ENCODE peak calls at places on chromosomes 3 and 15, in five cellular contexts. N, K, H, J and C are unnamed samples.

GRCh38 chr3:37712918-37713819 is 148.5 kb upstream of the CTDSPL start:
- DNase-seq in N (no peak), K (peak), H (no peak), J (no peak), C (no peak)

GRCh38 chr3:12107071-12107713 is 51.5 kb downstream of the TIMP4 start:
- DNase-seq in N (no peak), K (no peak), H (no peak), J (no peak), C (no peak)

GRCh38 chr15:62208367-62208766 is 43.3 kb upstream of the C2CD4B start:
- DNase-seq in N (no peak), K (no peak), H (no peak), J (no peak), C (no peak)

GRCh38 chr3:171526146-171526545 is 65.9 kb upstream of the TNIK start:
- DNase-seq in N (no peak), K (peak), H (no peak), J (no peak), C (no peak)

GRCh38 chr15:63947228-63947627 is 99.1 kb downstream of the DAPK2 start:
- DNase-seq in N (no peak), K (no peak), H (no peak), J (no peak), C (no peak)

GRCh38 chr3:7684193-7684592 is 817.4 kb upstream of the LMCD1 start:
- DNase-seq in N (no peak), K (no peak), H (no peak), J (no peak), C (no peak)

GRCh38 chr15:35289029-35289617 is 204.0 kb upstream of the NANOGP8 start:
- DNase-seq in N (peak), K (peak), H (no peak), J (no peak), C (peak)

GRCh38 chr3:38966956-38967795 is 84.6 kb downstream of the SCN11A start:
- DNase-seq in N (no peak), K (no peak), H (no peak), J (no peak), C (no peak)

GRCh38 chr3:108538083-108538482 is 27.7 kb upstream of the MYH15 start:
- DNase-seq in N (no peak), K (no peak), H (no peak), J (no peak), C (no peak)

GRCh38 chr3:124401841-124402240 is 328.4 kb upstream of the UMPS start:
- DNase-seq in N (no peak), K (peak), H (no peak), J (no peak), C (no peak)

GRCh38 chr3:148309390-148310035 is 388.2 kb upstream of the AGTR1 start:
- DNase-seq in N (peak), K (peak), H (no peak), J (no peak), C (peak)

GRCh38 chr3:39814007-39814406 is 4.6 kb downstream of the MYRIP start:
- DNase-seq in N (no peak), K (peak), H (no peak), J (no peak), C (no peak)

GRCh38 chr15:89645680-89646079 is 9.6 kb downstream of the KIF7 start:
- DNase-seq in N (no peak), K (no peak), H (no peak), J (no peak), C (no peak)

GRCh38 chr3:15325228-15325627 is 7.2 kb downstream of the SH3BP5 start:
- DNase-seq in N (no peak), K (peak), H (no peak), J (no peak), C (peak)

GRCh38 chr3:94311651-94312050 is 248.8 kb downstream of the NSUN3 start:
- DNase-seq in N (no peak), K (no peak), H (no peak), J (no peak), C (no peak)

GRCh38 chr15:56608140-56608778 is 125.0 kb downstream of the ZNF280D start:
- DNase-seq in N (no peak), K (peak), H (no peak), J (no peak), C (no peak)

GRCh38 chr15:84034831-84035753 is 200.5 kb upstream of the GOLGA6L4 start:
- DNase-seq in N (peak), K (peak), H (no peak), J (no peak), C (no peak)

GRCh38 chr3:112686360-112686759 is 45.4 kb upstream of the CCDC80 start:
- DNase-seq in N (no peak), K (no peak), H (no peak), J (no peak), C (no peak)

GRCh38 chr3:128395500-128396125 is 71.1 kb downstream of the DNAJB8 start:
- DNase-seq in N (no peak), K (peak), H (no peak), J (peak), C (peak)

GRCh38 chr3:128495435-128495970 is 2.5 kb upstream of the GATA2 start:
- DNase-seq in N (no peak), K (no peak), H (no peak), J (no peak), C (peak)

GRCh38 chr3:87198774-87199173 is 28.3 kb upstream of the CHMP2B start:
- DNase-seq in N (no peak), K (no peak), H (no peak), J (no peak), C (no peak)

GRCh38 chr3:52788890-52789745 is 5.5 kb upstream of the ITIH3 start:
- DNase-seq in N (no peak), K (no peak), H (no peak), J (no peak), C (no peak)

GRCh38 chr3:172138792-172139507 is 99.6 kb downstream of the FNDC3B start:
- DNase-seq in N (no peak), K (peak), H (no peak), J (peak), C (peak)

GRCh38 chr3:3639078-3639477 is 160.2 kb upstream of the LRRN1 start:
- DNase-seq in N (no peak), K (no peak), H (no peak), J (no peak), C (no peak)

GRCh38 chr3:151864423-151865101 is 8.9 kb upstream of the SUCNR1 start:
- DNase-seq in N (no peak), K (peak), H (no peak), J (no peak), C (no peak)

GRCh38 chr3:68206524-68207117 is 552.2 kb upstream of the SUCLG2 start:
- DNase-seq in N (peak), K (no peak), H (no peak), J (no peak), C (no peak)

GRCh38 chr3:27289769-27290413 is 79.3 kb downstream of the NEK10 start:
- DNase-seq in N (no peak), K (peak), H (no peak), J (no peak), C (no peak)

GRCh38 chr3:73513260-73513659 is 111.5 kb downstream of the PDZRN3 start:
- DNase-seq in N (no peak), K (no peak), H (no peak), J (no peak), C (no peak)

GRCh38 chr15:72902245-72902928 is 118.8 kb upstream of the ADPGK start:
- DNase-seq in N (no peak), K (peak), H (peak), J (peak), C (no peak)

GRCh38 chr15:89452330-89452836 is 44.0 kb downstream of the RHCG start:
- DNase-seq in N (no peak), K (no peak), H (no peak), J (no peak), C (no peak)

GRCh38 chr15:25838871-25839195 is 24.3 kb downstream of the ATP10A start:
- DNase-seq in N (no peak), K (no peak), H (no peak), J (no peak), C (no peak)

GRCh38 chr3:187639912-187640822 is 30.0 kb downstream of the SST start:
- DNase-seq in N (no peak), K (no peak), H (no peak), J (no peak), C (no peak)

GRCh38 chr3:38542401-38543298 is 46.5 kb downstream of the EXOG start:
- DNase-seq in N (no peak), K (peak), H (no peak), J (no peak), C (peak)